ENCODE peak calls at places on chromosome 12, in seven cellular contexts. V is H1, Z is IMR-90, O is mesenchymal stem cell, M is H9, P is neuronal stem cell, C is trophoblast cell. L is an unnamed sample.

GRCh38 chr12:60501124-60501729 is 905.4 kb downstream of the SLC16A7 start:
- DNase-seq in V (no peak), Z (no peak), O (peak; percentile 12), M (no peak), P (no peak), C (no peak), L (peak; percentile 56)

GRCh38 chr12:3529281-3529680 is 38.3 kb downstream of the PRMT8 start:
- DNase-seq in V (no peak), Z (no peak), O (no peak), M (no peak), P (no peak), C (peak; percentile 90), L (no peak)

GRCh38 chr12:104669851-104670337 is 213.1 kb downstream of the CHST11 start:
- DNase-seq in V (no peak), Z (peak; percentile 35), O (peak; percentile 63), M (no peak), P (no peak), C (no peak), L (no peak)

GRCh38 chr12:107327783-107328182 is 234.4 kb upstream of the CRY1 start:
- DNase-seq in V (no peak), Z (no peak), O (no peak), M (no peak), P (no peak), C (no peak), L (peak; percentile 16)

GRCh38 chr12:14714437-14714836 is 18.0 kb upstream of the GUCY2C start:
- DNase-seq in V (no peak), Z (no peak), O (no peak), M (peak; percentile 91), P (no peak), C (no peak), L (no peak)

GRCh38 chr12:64796205-64796845 is 28.1 kb upstream of the TBC1D30 start:
- DNase-seq in V (no peak), Z (peak; percentile 92), O (peak; percentile 91), M (peak; percentile 49), P (peak; percentile 65), C (peak; percentile 98), L (peak; percentile 91)

GRCh38 chr12:65965358-65965757 is 141.1 kb downstream of the HMGA2 start:
- DNase-seq in V (no peak), Z (peak; percentile 93), O (no peak), M (no peak), P (no peak), C (no peak), L (no peak)

GRCh38 chr12:63805704-63806672 is 26.3 kb downstream of the RXYLT1 start:
- DNase-seq in V (no peak), Z (no peak), O (no peak), M (no peak), P (no peak), C (peak; percentile 34), L (no peak)

GRCh38 chr12:62750941-62751843 is 183.8 kb downstream of the PPM1H start:
- DNase-seq in V (no peak), Z (no peak), O (no peak), M (no peak), P (no peak), C (no peak), L (peak; percentile 53)

GRCh38 chr12:2335109-2335508 is 282.3 kb downstream of the CACNA1C start:
- DNase-seq in V (no peak), Z (no peak), O (peak; percentile 58), M (no peak), P (no peak), C (no peak), L (no peak)

GRCh38 chr12:52121848-52122838 is 42.6 kb downstream of the SMIM41 start:
- DNase-seq in V (peak; percentile 90), Z (peak; percentile 58), O (peak; percentile 68), M (peak; percentile 89), P (peak; percentile 59), C (peak; percentile 70), L (peak; percentile 76)

GRCh38 chr12:131102991-131103609 is 149.4 kb downstream of the ADGRD1 start:
- DNase-seq in V (peak; percentile 45), Z (no peak), O (no peak), M (peak; percentile 35), P (peak; percentile 20), C (no peak), L (peak; percentile 25)

GRCh38 chr12:132279184-132279889 is 50.1 kb downstream of the GALNT9 start:
- DNase-seq in V (no peak), Z (peak; percentile 9), O (no peak), M (peak; percentile 66), P (no peak), C (no peak), L (peak; percentile 27)

GRCh38 chr12:12333407-12333831 is 16.6 kb downstream of the MANSC1 start:
- DNase-seq in V (no peak), Z (peak; percentile 92), O (no peak), M (no peak), P (no peak), C (no peak), L (no peak)

GRCh38 chr12:8603858-8604257 is 8.8 kb downstream of the AICDA start:
- DNase-seq in V (no peak), Z (no peak), O (no peak), M (peak; percentile 40), P (no peak), C (peak; percentile 56), L (peak; percentile 59)

GRCh38 chr12:21300632-21301031 is 34.1 kb downstream of the SLCO1A2 start:
- DNase-seq in V (no peak), Z (no peak), O (no peak), M (no peak), P (no peak), C (no peak), L (no peak)

GRCh38 chr12:80756875-80757274 is 40.2 kb downstream of the MYF5 start:
- DNase-seq in V (no peak), Z (peak; percentile 44), O (no peak), M (no peak), P (no peak), C (no peak), L (no peak)

GRCh38 chr12:109047081-109047805 is 5.1 kb upstream of the USP30 start:
- DNase-seq in V (peak; percentile 33), Z (peak; percentile 16), O (peak; percentile 24), M (no peak), P (no peak), C (no peak), L (no peak)

DNA sequence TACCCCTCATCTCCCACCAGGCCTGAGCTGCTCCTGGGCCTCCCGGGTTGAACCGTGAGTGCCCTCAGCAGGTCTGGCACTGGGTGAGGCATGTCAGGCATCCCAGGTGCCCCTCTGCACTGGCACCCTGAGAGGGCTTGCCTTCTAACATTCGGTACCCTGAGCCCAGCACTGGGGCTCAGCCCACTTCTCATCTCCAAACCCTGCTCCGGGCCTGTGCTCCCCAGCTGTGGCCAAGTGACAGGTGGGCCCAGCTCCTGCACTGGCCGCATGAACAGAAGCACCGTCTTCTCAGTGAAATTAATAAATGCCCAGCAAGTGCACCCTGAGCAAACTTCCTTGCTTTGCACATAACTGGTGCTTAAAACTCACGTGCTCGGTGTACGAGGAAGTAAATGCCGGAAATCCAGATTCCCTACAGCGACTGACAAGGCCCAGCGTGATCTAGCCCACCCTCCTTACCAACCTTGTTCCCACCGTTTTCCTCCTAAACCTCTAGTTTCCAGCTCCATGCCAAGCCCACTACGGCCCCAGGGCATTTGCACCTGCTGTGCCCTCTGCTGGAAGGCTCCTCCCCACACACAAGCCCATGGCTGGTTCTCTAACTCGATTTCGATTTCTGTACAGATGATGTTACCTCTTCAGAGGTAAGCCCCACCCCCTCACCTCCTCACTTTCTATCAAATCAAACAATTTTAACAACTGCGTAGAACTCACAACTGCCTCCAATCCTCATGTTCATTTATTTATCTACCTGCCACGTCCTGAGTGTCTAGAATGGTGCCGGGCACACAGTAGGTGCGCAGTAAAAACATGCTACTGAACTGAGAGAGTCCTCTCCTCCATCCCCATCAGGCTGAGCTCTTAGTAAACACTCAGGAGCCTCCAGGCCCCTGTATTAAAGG is 115.3 kb upstream of the NCOR2 start:
- DNase-seq in V (no peak), Z (no peak), O (no peak), M (no peak), P (no peak), C (no peak), L (no peak)
- H3K4me1 ChIP-seq in V (peaks cover 3% of the 10 kb centered on the region), Z (peaks cover 34% of the 10 kb centered on the region), O (peaks cover 60% of the 10 kb centered on the region), M (no peaks in the 10 kb centered on the region), P (peaks cover 21% of the 10 kb centered on the region), C (peaks cover 51% of the 10 kb centered on the region), L (peaks cover 3% of the 10 kb centered on the region)

DNA sequence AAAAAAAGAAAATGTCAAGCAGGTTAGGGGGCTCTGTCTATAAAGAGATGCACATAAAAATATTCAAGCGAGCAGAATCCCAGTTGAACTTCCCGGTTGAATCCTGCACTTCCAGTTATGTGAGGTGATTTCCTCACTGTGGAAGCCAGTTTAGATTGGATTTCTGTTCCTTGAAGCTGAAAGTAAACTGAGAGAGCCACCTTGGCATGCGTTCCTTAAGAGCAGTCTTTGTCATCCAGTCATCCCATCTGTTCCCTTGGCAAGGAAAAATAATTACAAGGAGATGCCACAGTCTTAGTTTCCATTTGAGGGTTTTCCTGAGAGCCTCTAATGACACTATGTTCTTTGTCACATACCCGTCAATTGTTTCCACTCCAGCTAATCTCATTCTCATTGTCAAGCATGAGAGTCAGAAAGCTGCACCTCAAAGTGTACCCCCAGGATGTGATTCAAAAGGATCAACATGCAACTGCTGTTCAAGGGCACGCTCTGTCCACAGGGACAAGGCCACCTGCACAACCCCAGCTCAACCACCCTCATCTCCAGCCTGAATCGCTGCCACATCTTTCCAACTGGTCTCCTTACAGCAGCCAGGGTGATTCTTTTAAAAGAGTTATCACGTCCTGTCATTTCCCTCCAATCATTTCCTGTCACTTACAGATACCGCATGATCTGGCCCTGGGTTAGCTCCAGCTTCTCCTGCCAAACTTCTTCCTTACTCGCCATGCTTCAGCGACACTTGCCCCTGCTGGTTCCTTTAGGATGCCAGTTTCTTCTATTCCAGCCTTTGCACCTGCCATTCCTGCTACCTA is 18.0 kb upstream of the TCP11L2 start:
- DNase-seq in V (no peak), Z (no peak), O (no peak), M (no peak), P (no peak), C (peak; percentile 12), L (no peak)
- H2BK120ac ChIP-seq in V (no peak overlapping the region), Z (no peak overlapping the region), O (no peak overlapping the region), M (no peak overlapping the region), P (no peak overlapping the region), C (no peak overlapping the region), L (no peak overlapping the region)

GRCh38 chr12:68624933-68625332 is 14.2 kb downstream of the RAP1B start:
- DNase-seq in V (no peak), Z (no peak), O (no peak), M (no peak), P (no peak), C (no peak), L (no peak)

GRCh38 chr12:68622250-68622649 is 11.6 kb downstream of the RAP1B start:
- DNase-seq in V (no peak), Z (no peak), O (peak; percentile 34), M (no peak), P (no peak), C (no peak), L (no peak)

GRCh38 chr12:68621092-68622081 is 10.7 kb downstream of the RAP1B start:
- DNase-seq in V (no peak), Z (no peak), O (peak; percentile 47), M (no peak), P (no peak), C (no peak), L (peak; percentile 32)

GRCh38 chr12:68623059-68623458 is 12.4 kb downstream of the RAP1B start:
- DNase-seq in V (no peak), Z (no peak), O (no peak), M (no peak), P (no peak), C (no peak), L (no peak)

GRCh38 chr12:68623984-68624383 is 13.3 kb downstream of the RAP1B start:
- DNase-seq in V (no peak), Z (peak; percentile 61), O (peak; percentile 24), M (no peak), P (no peak), C (peak; percentile 81), L (peak; percentile 33)
- H3K4me1 ChIP-seq in V (peaks cover 4% of the 10 kb centered on the region), Z (peaks cover 10% of the 10 kb centered on the region), O (peaks cover 5% of the 10 kb centered on the region), M (no peaks in the 10 kb centered on the region), P (no peaks in the 10 kb centered on the region), C (no peaks in the 10 kb centered on the region), L (peaks cover 6% of the 10 kb centered on the region)

GRCh38 chr12:10783252-10783651 is 19.2 kb downstream of the TAS2R7 start:
- DNase-seq in V (no peak), Z (no peak), O (no peak), M (no peak), P (no peak), C (peak; percentile 1), L (no peak)
- H2BK120ac ChIP-seq in V (no peak overlapping the region), Z (no peak overlapping the region), O (no peak overlapping the region), M (no peak overlapping the region), P (no peak overlapping the region), C (no peak overlapping the region), L (no peak overlapping the region)

L was measured in mesendoderm.